ENCODE peak calls at places on chromosomes 5 and 9, in nine cellular contexts. W, U, R, E, D, M, H, V and C are unnamed samples.

GRCh38 chr5:14706615-14707021 is 42.1 kb downstream of the OTULIN start:
- DNase-seq in W (no peak), U (peak), R (no peak), E (peak), D (peak), M (no peak), H (peak), V (no peak), C (peak)

GRCh38 chr9:123998970-123999621 is 12.5 kb upstream of the LHX2 start:
- DNase-seq in W (peak), U (no peak), R (no peak), E (no peak), D (no peak), M (peak), H (no peak), V (no peak), C (no peak)

GRCh38 chr5:104421431-104421830 is 858.8 kb upstream of the NUDT12 start:
- DNase-seq in W (no peak), U (no peak), R (no peak), E (no peak), D (no peak), M (no peak), H (no peak), V (no peak), C (peak)

GRCh38 chr5:150503977-150504620 is 3.8 kb upstream of the NDST1 start:
- DNase-seq in W (no peak), U (no peak), R (no peak), E (no peak), D (no peak), M (no peak), H (no peak), V (no peak), C (peak)

GRCh38 chr9:22098636-22099332 is 89.7 kb upstream of the CDKN2B start:
- DNase-seq in W (no peak), U (no peak), R (no peak), E (no peak), D (no peak), M (no peak), H (no peak), V (no peak), C (no peak)

GRCh38 chr5:40017151-40017550 is 592.4 kb upstream of the DAB2 start:
- DNase-seq in W (no peak), U (no peak), R (no peak), E (no peak), D (no peak), M (no peak), H (no peak), V (no peak), C (no peak)

GRCh38 chr9:108234811-108235210 is 621.0 kb downstream of the ACTL7B start:
- DNase-seq in W (no peak), U (peak), R (no peak), E (no peak), D (no peak), M (no peak), H (no peak), V (no peak), C (no peak)

GRCh38 chr5:175824621-175825020 is 46.8 kb upstream of the CPLX2 start:
- DNase-seq in W (no peak), U (no peak), R (no peak), E (no peak), D (no peak), M (no peak), H (no peak), V (no peak), C (no peak)

GRCh38 chr5:144864113-144864512 is 693.4 kb downstream of the KCTD16 start:
- DNase-seq in W (no peak), U (no peak), R (no peak), E (no peak), D (no peak), M (no peak), H (no peak), V (peak), C (no peak)

GRCh38 chr5:172806897-172807672 is 27.0 kb upstream of the ERGIC1 start:
- DNase-seq in W (peak), U (peak), R (peak), E (peak), D (peak), M (peak), H (peak), V (no peak), C (peak)

GRCh38 chr5:7947301-7947700 is 78.4 kb downstream of the MTRR start:
- DNase-seq in W (no peak), U (no peak), R (no peak), E (no peak), D (no peak), M (no peak), H (no peak), V (no peak), C (no peak)

GRCh38 chr9:137823986-137824771 is 53.4 kb upstream of the CACNA1B start:
- DNase-seq in W (no peak), U (no peak), R (no peak), E (no peak), D (no peak), M (no peak), H (no peak), V (no peak), C (no peak)

GRCh38 chr5:149375434-149375833 is 3.7 kb downstream of the IL17B start:
- DNase-seq in W (no peak), U (no peak), R (no peak), E (no peak), D (no peak), M (no peak), H (no peak), V (no peak), C (no peak)